ENCODE peak calls at places on chromosomes 16 and 17, in six cellular contexts. One of them, this sample, is unnamed. For H3K4me1, the result is how much of the 10 kb centered on the place peaks cover.

GRCh38 chr16:86901483-86901882 is 323.1 kb downstream of the FOXL1 start:
- DNase-seq in H1: no peak
- DNase-seq in IMR-90: peak
- DNase-seq in trophoblast cell: no peak
- DNase-seq in neuronal stem cell: no peak
- DNase-seq in H9: no peak
- DNase-seq in this sample: peak

GRCh38 chr17:37220609-37220953 is 155.2 kb upstream of the C17orf78 start:
- DNase-seq in H1: no peak
- DNase-seq in IMR-90: peak
- DNase-seq in trophoblast cell: peak
- DNase-seq in neuronal stem cell: peak
- DNase-seq in H9: peak
- DNase-seq in this sample: peak

GRCh38 chr16:14301150-14302030 is 230.3 kb downstream of the MRTFB start:
- DNase-seq in H1: no peak
- DNase-seq in IMR-90: no peak
- DNase-seq in trophoblast cell: peak
- DNase-seq in neuronal stem cell: no peak
- DNase-seq in H9: peak
- DNase-seq in this sample: peak

GRCh38 chr17:8939496-8940334 is 25.8 kb downstream of the PIK3R5 start:
- DNase-seq in H1: no peak
- DNase-seq in IMR-90: no peak
- DNase-seq in trophoblast cell: no peak
- DNase-seq in neuronal stem cell: no peak
- DNase-seq in H9: peak
- DNase-seq in this sample: no peak

GRCh38 chr17:5793899-5794298 is 209.6 kb upstream of the NLRP1 start:
- DNase-seq in H1: no peak
- DNase-seq in IMR-90: no peak
- DNase-seq in trophoblast cell: no peak
- DNase-seq in neuronal stem cell: no peak
- DNase-seq in H9: peak
- DNase-seq in this sample: no peak

GRCh38 chr17:75693500-75694481 is 26.7 kb downstream of the SAP30BP start:
- DNase-seq in H1: no peak
- DNase-seq in IMR-90: peak
- DNase-seq in trophoblast cell: no peak
- DNase-seq in neuronal stem cell: peak
- DNase-seq in H9: peak
- DNase-seq in this sample: peak

GRCh38 chr16:57627184-57627871 is 1.1 kb upstream of the ADGRG1 start:
- DNase-seq in H1: no peak
- DNase-seq in IMR-90: peak
- DNase-seq in trophoblast cell: peak
- DNase-seq in neuronal stem cell: peak
- DNase-seq in H9: peak
- DNase-seq in this sample: peak

GRCh38 chr16:48089053-48089792 is 66.6 kb downstream of the ABCC12 start:
- DNase-seq in H1: no peak
- DNase-seq in IMR-90: no peak
- DNase-seq in trophoblast cell: no peak
- DNase-seq in neuronal stem cell: no peak
- DNase-seq in H9: no peak
- DNase-seq in this sample: no peak

GRCh38 chr16:28118636-28119035 is 55.1 kb upstream of the GSG1L start:
- DNase-seq in H1: no peak
- DNase-seq in IMR-90: no peak
- DNase-seq in trophoblast cell: no peak
- DNase-seq in neuronal stem cell: no peak
- DNase-seq in H9: no peak
- DNase-seq in this sample: no peak

GRCh38 chr16:75580-76501 is 2.2 kb upstream of the MPG start:
- DNase-seq in H1: no peak
- DNase-seq in IMR-90: peak
- DNase-seq in trophoblast cell: no peak
- DNase-seq in neuronal stem cell: no peak
- DNase-seq in H9: peak
- DNase-seq in this sample: peak

GRCh38 chr17:14813649-14814048 is 451.5 kb downstream of the PMP22 start:
- DNase-seq in H1: peak
- DNase-seq in IMR-90: no peak
- DNase-seq in trophoblast cell: peak
- DNase-seq in neuronal stem cell: no peak
- DNase-seq in H9: peak
- DNase-seq in this sample: no peak

GRCh38 chr16:15732416-15732815 is 82.4 kb downstream of the NDE1 start:
- DNase-seq in H1: no peak
- DNase-seq in IMR-90: peak
- DNase-seq in trophoblast cell: no peak
- DNase-seq in neuronal stem cell: no peak
- DNase-seq in H9: no peak
- DNase-seq in this sample: no peak

GRCh38 chr16:65116818-65117430 is 4.9 kb downstream of the CDH11 start:
- DNase-seq in H1: no peak
- DNase-seq in IMR-90: peak
- DNase-seq in trophoblast cell: no peak
- DNase-seq in neuronal stem cell: no peak
- DNase-seq in H9: no peak
- DNase-seq in this sample: peak

GRCh38 chr16:82638095-82638798 is 11.5 kb downstream of the CDH13 start:
- DNase-seq in H1: no peak
- DNase-seq in IMR-90: peak
- DNase-seq in trophoblast cell: no peak
- DNase-seq in neuronal stem cell: no peak
- DNase-seq in H9: no peak
- DNase-seq in this sample: peak

GRCh38 chr17:77609553-77610517 is 348.7 kb upstream of the TNRC6C start:
- DNase-seq in H1: peak
- DNase-seq in IMR-90: no peak
- DNase-seq in trophoblast cell: no peak
- DNase-seq in neuronal stem cell: no peak
- DNase-seq in H9: peak
- DNase-seq in this sample: no peak

GRCh38 chr16:12803203-12804093 is at the start of gene CPPED1:
- DNase-seq in H1: peak
- DNase-seq in IMR-90: peak
- DNase-seq in trophoblast cell: peak
- DNase-seq in neuronal stem cell: peak
- DNase-seq in H9: peak
- DNase-seq in this sample: peak

GRCh38 chr16:72952404-72953301 is 95.3 kb downstream of the ZFHX3 start:
- DNase-seq in H1: no peak
- DNase-seq in IMR-90: peak
- DNase-seq in trophoblast cell: peak
- DNase-seq in neuronal stem cell: no peak
- DNase-seq in H9: no peak
- DNase-seq in this sample: peak

GRCh38 chr17:82653651-82654528 is 5.6 kb upstream of the WDR45B start:
- DNase-seq in H1: no peak
- DNase-seq in IMR-90: no peak
- DNase-seq in trophoblast cell: no peak
- DNase-seq in neuronal stem cell: no peak
- DNase-seq in H9: no peak
- DNase-seq in this sample: no peak

DNA sequence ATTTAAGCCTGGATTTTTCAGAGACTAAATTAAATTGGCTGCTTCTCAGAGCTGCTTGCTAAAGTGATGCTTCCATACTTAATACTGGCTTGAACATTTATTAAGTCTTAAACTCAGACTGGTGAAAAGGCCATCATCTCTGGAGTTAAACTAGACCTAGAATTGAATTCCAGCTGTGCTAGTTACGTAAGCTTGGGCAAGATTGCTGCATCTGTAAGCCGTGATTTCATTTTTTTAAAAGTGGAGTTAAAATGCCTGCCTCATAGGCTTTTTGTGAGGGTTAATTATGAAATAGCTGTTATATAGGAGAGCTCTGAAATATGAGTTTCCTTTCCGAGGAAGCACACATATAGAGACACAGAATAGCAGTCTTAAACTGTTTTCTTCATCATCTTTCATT is 84.7 kb downstream of the VAT1L start:
- DNase-seq in H1: no peak
- DNase-seq in IMR-90: no peak
- DNase-seq in trophoblast cell: no peak
- DNase-seq in neuronal stem cell: no peak
- DNase-seq in H9: no peak
- DNase-seq in this sample: no peak
- H4K91ac ChIP-seq in H1: no peak
- H4K91ac ChIP-seq in IMR-90: no peak
- H4K91ac ChIP-seq in trophoblast cell: no peak
- H4K91ac ChIP-seq in neuronal stem cell: no peak
- H4K91ac ChIP-seq in H9: no peak
- H4K91ac ChIP-seq in this sample: no peak

GRCh38 chr17:17416400-17417360 is 60.1 kb upstream of the MED9 start:
- DNase-seq in H1: no peak
- DNase-seq in IMR-90: peak
- DNase-seq in trophoblast cell: no peak
- DNase-seq in neuronal stem cell: no peak
- DNase-seq in H9: no peak
- DNase-seq in this sample: peak
- H3K4me1 ChIP-seq in H1: under half
- H3K4me1 ChIP-seq in IMR-90: under half
- H3K4me1 ChIP-seq in trophoblast cell: under half
- H3K4me1 ChIP-seq in neuronal stem cell: under half
- H3K4me1 ChIP-seq in H9: under half
- H3K4me1 ChIP-seq in this sample: under half

DNA sequence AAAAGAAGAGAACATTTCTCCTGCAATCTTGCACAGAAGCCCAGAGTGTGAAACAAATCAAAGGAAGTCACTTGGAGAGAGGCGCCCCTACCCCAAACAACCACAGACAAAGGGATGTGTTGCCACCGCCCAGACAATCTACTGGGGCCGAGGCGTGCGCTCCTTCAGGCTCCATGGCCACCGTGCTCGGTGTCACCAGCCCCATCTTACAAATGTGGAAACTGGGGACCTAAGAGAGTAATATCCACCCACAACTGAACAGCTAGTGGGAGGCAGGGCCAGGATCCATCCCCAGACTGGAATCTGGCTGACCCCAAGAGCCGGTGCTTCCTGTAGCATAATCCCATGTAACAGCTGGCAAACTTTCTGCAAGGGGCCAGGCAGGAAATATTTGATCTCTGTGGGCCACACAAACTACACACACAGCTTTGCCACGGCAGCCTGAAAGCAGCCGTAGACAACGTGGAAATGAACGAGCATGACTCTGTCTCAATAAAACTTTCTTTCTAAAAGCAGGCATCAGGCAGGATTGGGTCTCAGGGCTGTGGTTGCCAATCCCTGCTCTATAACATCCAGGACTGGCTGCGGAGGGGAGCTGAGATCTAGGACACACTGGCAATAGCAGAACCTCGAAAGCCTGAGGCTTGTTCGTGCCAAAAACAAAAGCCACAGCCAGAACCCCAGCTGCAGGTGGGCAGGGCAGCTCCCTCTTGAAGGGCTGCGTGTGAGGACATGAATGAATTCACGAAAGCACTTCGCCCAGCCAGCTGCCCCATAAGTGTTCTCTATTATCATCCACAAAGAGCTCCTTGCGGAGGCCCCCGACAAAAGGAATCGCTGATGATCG is 26.6 kb upstream of the GINS2 start:
- DNase-seq in H1: no peak
- DNase-seq in IMR-90: peak
- DNase-seq in trophoblast cell: no peak
- DNase-seq in neuronal stem cell: no peak
- DNase-seq in H9: peak
- DNase-seq in this sample: peak
- H4K91ac ChIP-seq in H1: peak
- H4K91ac ChIP-seq in IMR-90: no peak
- H4K91ac ChIP-seq in trophoblast cell: no peak
- H4K91ac ChIP-seq in neuronal stem cell: peak
- H4K91ac ChIP-seq in H9: no peak
- H4K91ac ChIP-seq in this sample: no peak

DNA sequence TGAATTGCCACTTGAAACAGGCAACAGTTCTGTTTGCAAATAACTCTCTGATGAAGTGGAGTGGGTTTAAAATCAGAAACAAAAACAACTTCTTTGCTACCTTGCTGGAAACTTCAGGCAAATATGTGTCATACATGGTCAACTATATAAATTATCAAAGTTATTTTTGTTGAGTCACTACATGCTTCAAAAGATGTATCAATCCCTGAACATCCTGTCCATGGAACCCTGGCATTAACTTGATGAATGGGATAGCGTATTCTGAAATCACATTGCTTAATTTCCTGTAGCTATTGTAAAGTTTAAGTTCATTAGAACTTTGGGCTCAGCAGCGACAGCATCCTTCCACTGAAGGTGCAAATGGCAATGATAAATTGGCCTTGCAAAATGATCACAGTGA is 213.6 kb upstream of the MAF start:
- DNase-seq in H1: no peak
- DNase-seq in IMR-90: no peak
- DNase-seq in trophoblast cell: no peak
- DNase-seq in neuronal stem cell: no peak
- DNase-seq in H9: no peak
- DNase-seq in this sample: no peak
- H3K4me1 ChIP-seq in H1: under half
- H3K4me1 ChIP-seq in IMR-90: under half
- H3K4me1 ChIP-seq in trophoblast cell: under half
- H3K4me1 ChIP-seq in neuronal stem cell: under half
- H3K4me1 ChIP-seq in H9: under half
- H3K4me1 ChIP-seq in this sample: under half

GRCh38 chr17:29127840-29128239 is 52.4 kb downstream of the MYO18A start:
- DNase-seq in H1: no peak
- DNase-seq in IMR-90: no peak
- DNase-seq in trophoblast cell: no peak
- DNase-seq in neuronal stem cell: no peak
- DNase-seq in H9: no peak
- DNase-seq in this sample: no peak

GRCh38 chr17:29131814-29132682 is 48.1 kb downstream of the MYO18A start:
- DNase-seq in H1: no peak
- DNase-seq in IMR-90: peak
- DNase-seq in trophoblast cell: no peak
- DNase-seq in neuronal stem cell: no peak
- DNase-seq in H9: no peak
- DNase-seq in this sample: peak

GRCh38 chr17:29133146-29133713 is 47.0 kb downstream of the MYO18A start:
- DNase-seq in H1: no peak
- DNase-seq in IMR-90: peak
- DNase-seq in trophoblast cell: no peak
- DNase-seq in neuronal stem cell: no peak
- DNase-seq in H9: peak
- DNase-seq in this sample: peak

GRCh38 chr17:29126268-29126923 is 53.8 kb downstream of the MYO18A start:
- DNase-seq in H1: no peak
- DNase-seq in IMR-90: no peak
- DNase-seq in trophoblast cell: no peak
- DNase-seq in neuronal stem cell: no peak
- DNase-seq in H9: no peak
- DNase-seq in this sample: no peak

DNA sequence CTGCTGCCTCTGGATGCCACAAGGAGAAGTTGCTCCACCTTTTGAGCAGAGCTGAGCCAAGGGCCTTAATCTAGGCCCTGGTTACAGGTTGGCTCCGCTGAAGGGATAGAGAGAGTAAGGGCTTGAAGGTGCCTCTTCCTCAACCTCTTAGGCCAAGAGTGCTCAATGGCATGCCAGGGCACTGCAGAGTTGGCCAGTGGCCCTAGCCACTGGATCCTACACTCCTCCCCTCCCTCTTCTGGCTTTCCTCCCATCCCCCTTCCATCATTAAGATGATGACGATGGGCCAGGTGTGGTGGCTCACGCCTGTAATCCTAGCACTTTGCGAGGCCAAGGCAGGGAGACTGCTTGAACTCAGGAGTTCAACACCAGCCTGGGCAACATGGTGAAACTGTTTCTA is 50.5 kb downstream of the MYO18A start:
- DNase-seq in H1: no peak
- DNase-seq in IMR-90: no peak
- DNase-seq in trophoblast cell: no peak
- DNase-seq in neuronal stem cell: no peak
- DNase-seq in H9: no peak
- DNase-seq in this sample: no peak
- H4K91ac ChIP-seq in H1: no peak
- H4K91ac ChIP-seq in IMR-90: no peak
- H4K91ac ChIP-seq in trophoblast cell: no peak
- H4K91ac ChIP-seq in neuronal stem cell: no peak
- H4K91ac ChIP-seq in H9: no peak
- H4K91ac ChIP-seq in this sample: no peak